ENCODE peak calls at places on chromosomes 7 and 10, in ten cellular contexts. One of them, this sample, is unnamed.
A peak's percentile ranks its signal among the peaks of the same experiment; 100 is the strongest.

GRCh38 chr10:90484518-90484917 is 373.3 kb downstream of the HTR7 start:
- DNase-seq in HCT116: no peak
- DNase-seq in GM12878: no peak
- DNase-seq in Panc1: no peak
- DNase-seq in upper lobe of left lung: no peak
- DNase-seq in spleen: no peak
- DNase-seq in K562: no peak
- DNase-seq in GM23338: no peak
- DNase-seq in stomach: no peak
- DNase-seq in sigmoid colon: no peak
- DNase-seq in this sample: no peak

GRCh38 chr7:66330961-66331360 is 125.8 kb downstream of the TPST1 start:
- DNase-seq in HCT116: no peak
- DNase-seq in stomach: no peak
- DNase-seq in Panc1: no peak
- DNase-seq in spleen: no peak
- DNase-seq in K562: no peak
- DNase-seq in upper lobe of left lung: no peak
- DNase-seq in sigmoid colon: peak; percentile 74
- DNase-seq in GM23338: no peak
- DNase-seq in GM12878: no peak
- DNase-seq in this sample: no peak

GRCh38 chr10:36096571-36096970 is 454.5 kb upstream of the FZD8 start:
- DNase-seq in GM23338: no peak
- DNase-seq in stomach: no peak
- DNase-seq in GM12878: no peak
- DNase-seq in spleen: no peak
- DNase-seq in K562: no peak
- DNase-seq in sigmoid colon: no peak
- DNase-seq in upper lobe of left lung: no peak
- DNase-seq in HCT116: no peak
- DNase-seq in Panc1: no peak
- DNase-seq in this sample: no peak

GRCh38 chr7:123755345-123755744 is 6.5 kb upstream of the WASL start:
- DNase-seq in upper lobe of left lung: no peak
- DNase-seq in GM23338: no peak
- DNase-seq in GM12878: no peak
- DNase-seq in HCT116: no peak
- DNase-seq in sigmoid colon: no peak
- DNase-seq in stomach: no peak
- DNase-seq in K562: no peak
- DNase-seq in spleen: no peak
- DNase-seq in Panc1: no peak
- DNase-seq in this sample: no peak

GRCh38 chr10:3955954-3956617 is 171.1 kb upstream of the KLF6 start:
- DNase-seq in Panc1: no peak
- DNase-seq in spleen: no peak
- DNase-seq in stomach: no peak
- DNase-seq in HCT116: no peak
- DNase-seq in GM12878: no peak
- DNase-seq in K562: no peak
- DNase-seq in GM23338: peak; percentile 18
- DNase-seq in upper lobe of left lung: no peak
- DNase-seq in sigmoid colon: no peak
- DNase-seq in this sample: no peak

GRCh38 chr7:45593121-45593541 is 19.0 kb downstream of the ADCY1 start:
- DNase-seq in upper lobe of left lung: no peak
- DNase-seq in GM23338: no peak
- DNase-seq in sigmoid colon: no peak
- DNase-seq in GM12878: no peak
- DNase-seq in spleen: peak; percentile 66
- DNase-seq in K562: no peak
- DNase-seq in Panc1: no peak
- DNase-seq in stomach: peak; percentile 17
- DNase-seq in HCT116: no peak
- DNase-seq in this sample: no peak

GRCh38 chr10:35446439-35446838 is 110.1 kb downstream of the CCNY start:
- DNase-seq in K562: no peak
- DNase-seq in sigmoid colon: no peak
- DNase-seq in spleen: no peak
- DNase-seq in Panc1: no peak
- DNase-seq in stomach: no peak
- DNase-seq in GM12878: no peak
- DNase-seq in HCT116: no peak
- DNase-seq in upper lobe of left lung: no peak
- DNase-seq in GM23338: no peak
- DNase-seq in this sample: no peak

GRCh38 chr10:1369665-1370064 is 313.5 kb downstream of the WDR37 start:
- DNase-seq in Panc1: no peak
- DNase-seq in sigmoid colon: no peak
- DNase-seq in HCT116: no peak
- DNase-seq in K562: no peak
- DNase-seq in stomach: peak; percentile 20
- DNase-seq in GM23338: no peak
- DNase-seq in GM12878: no peak
- DNase-seq in upper lobe of left lung: no peak
- DNase-seq in spleen: no peak
- DNase-seq in this sample: no peak

GRCh38 chr7:26192485-26193087 is 8.0 kb downstream of the HNRNPA2B1 start:
- DNase-seq in HCT116: no peak
- DNase-seq in spleen: no peak
- DNase-seq in sigmoid colon: no peak
- DNase-seq in GM12878: no peak
- DNase-seq in Panc1: no peak
- DNase-seq in K562: no peak
- DNase-seq in stomach: no peak
- DNase-seq in GM23338: no peak
- DNase-seq in upper lobe of left lung: no peak
- DNase-seq in this sample: no peak
- TF ChIP-seq POLR2AphosphoS5 in HCT116: no peak
- TF ChIP-seq POLR2AphosphoS5 in spleen: no peak
- TF ChIP-seq POLR2AphosphoS5 in sigmoid colon: no peak
- TF ChIP-seq POLR2AphosphoS5 in GM12878: peak; percentile 81
- TF ChIP-seq POLR2AphosphoS5 in Panc1: peak; percentile 56
- TF ChIP-seq POLR2AphosphoS5 in K562: peak; percentile 33
- TF ChIP-seq POLR2AphosphoS5 in stomach: no peak
- TF ChIP-seq POLR2AphosphoS5 in GM23338: no peak
- TF ChIP-seq POLR2AphosphoS5 in upper lobe of left lung: no peak
- TF ChIP-seq POLR2AphosphoS5 in this sample: no peak

GRCh38 chr7:151684408-151685175 is 164.9 kb upstream of the RHEB start:
- DNase-seq in K562: no peak
- DNase-seq in Panc1: no peak
- DNase-seq in stomach: no peak
- DNase-seq in GM23338: no peak
- DNase-seq in HCT116: no peak
- DNase-seq in GM12878: no peak
- DNase-seq in sigmoid colon: peak; percentile 59
- DNase-seq in upper lobe of left lung: no peak
- DNase-seq in spleen: no peak
- DNase-seq in this sample: no peak

GRCh38 chr7:151680810-151681209 is 161.1 kb upstream of the RHEB start:
- DNase-seq in sigmoid colon: peak; percentile 84
- DNase-seq in Panc1: no peak
- DNase-seq in stomach: peak; percentile 39
- DNase-seq in GM12878: no peak
- DNase-seq in spleen: no peak
- DNase-seq in K562: no peak
- DNase-seq in upper lobe of left lung: no peak
- DNase-seq in HCT116: no peak
- DNase-seq in GM23338: no peak
- DNase-seq in this sample: peak; percentile 58

GRCh38 chr7:151681726-151682125 is 162.0 kb upstream of the RHEB start:
- DNase-seq in HCT116: no peak
- DNase-seq in spleen: no peak
- DNase-seq in Panc1: no peak
- DNase-seq in upper lobe of left lung: no peak
- DNase-seq in stomach: no peak
- DNase-seq in sigmoid colon: peak; percentile 54
- DNase-seq in K562: no peak
- DNase-seq in GM23338: no peak
- DNase-seq in GM12878: no peak
- DNase-seq in this sample: no peak

GRCh38 chr7:151683615-151684407 is 164.1 kb upstream of the RHEB start:
- DNase-seq in Panc1: no peak
- DNase-seq in upper lobe of left lung: no peak
- DNase-seq in K562: no peak
- DNase-seq in HCT116: no peak
- DNase-seq in GM23338: no peak
- DNase-seq in spleen: no peak
- DNase-seq in GM12878: no peak
- DNase-seq in stomach: no peak
- DNase-seq in sigmoid colon: peak; percentile 57
- DNase-seq in this sample: no peak

DNA sequence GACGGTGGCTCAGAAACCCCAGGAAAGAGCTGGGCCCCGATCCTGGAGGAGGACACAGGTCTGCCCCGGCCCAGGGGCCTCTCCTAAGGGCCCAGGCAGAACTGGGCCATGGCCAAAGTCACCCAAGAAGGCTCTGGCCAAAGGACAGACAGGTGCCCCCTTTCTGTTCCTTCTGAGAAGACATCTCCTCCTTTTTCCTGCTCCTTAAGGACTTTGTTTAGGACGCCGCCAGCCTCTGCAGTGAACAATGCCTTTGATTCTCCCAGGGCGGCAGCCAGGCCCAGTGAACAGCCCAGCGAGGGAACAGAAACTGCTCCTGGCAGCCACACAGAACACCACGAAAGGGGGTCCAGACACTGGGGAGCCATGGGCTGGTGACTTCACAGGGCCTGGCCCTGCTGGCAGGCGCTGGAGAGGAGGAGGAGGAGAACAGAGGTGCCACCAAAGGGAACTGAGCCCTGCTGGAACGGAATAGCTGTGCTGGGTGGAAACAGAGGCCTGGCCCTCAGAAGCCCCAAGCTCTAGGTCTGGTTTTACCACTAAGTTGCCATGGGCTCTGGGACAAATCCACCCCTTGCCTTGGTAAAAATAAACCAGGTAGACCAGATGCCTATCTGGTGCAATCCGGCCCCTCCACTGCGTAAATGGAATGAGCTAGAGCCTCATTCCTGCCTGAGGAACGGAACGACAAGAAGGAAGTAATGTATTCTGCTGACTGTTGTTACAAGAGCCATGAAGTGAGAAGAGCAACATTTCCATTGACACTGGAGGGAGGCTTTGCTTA is 163.3 kb upstream of the RHEB start:
- DNase-seq in spleen: no peak
- DNase-seq in GM12878: no peak
- DNase-seq in Panc1: no peak
- DNase-seq in upper lobe of left lung: no peak
- DNase-seq in HCT116: no peak
- DNase-seq in GM23338: no peak
- DNase-seq in K562: no peak
- DNase-seq in sigmoid colon: peak; percentile 63
- DNase-seq in stomach: no peak
- DNase-seq in this sample: no peak
- TF ChIP-seq CTCF in spleen: no peak
- TF ChIP-seq CTCF in GM12878: no peak
- TF ChIP-seq CTCF in Panc1: no peak
- TF ChIP-seq CTCF in upper lobe of left lung: no peak
- TF ChIP-seq CTCF in HCT116: no peak
- TF ChIP-seq CTCF in GM23338: no peak
- TF ChIP-seq CTCF in K562: no peak
- TF ChIP-seq CTCF in sigmoid colon: no peak
- TF ChIP-seq CTCF in stomach: no peak
- TF ChIP-seq CTCF in this sample: no peak

DNA sequence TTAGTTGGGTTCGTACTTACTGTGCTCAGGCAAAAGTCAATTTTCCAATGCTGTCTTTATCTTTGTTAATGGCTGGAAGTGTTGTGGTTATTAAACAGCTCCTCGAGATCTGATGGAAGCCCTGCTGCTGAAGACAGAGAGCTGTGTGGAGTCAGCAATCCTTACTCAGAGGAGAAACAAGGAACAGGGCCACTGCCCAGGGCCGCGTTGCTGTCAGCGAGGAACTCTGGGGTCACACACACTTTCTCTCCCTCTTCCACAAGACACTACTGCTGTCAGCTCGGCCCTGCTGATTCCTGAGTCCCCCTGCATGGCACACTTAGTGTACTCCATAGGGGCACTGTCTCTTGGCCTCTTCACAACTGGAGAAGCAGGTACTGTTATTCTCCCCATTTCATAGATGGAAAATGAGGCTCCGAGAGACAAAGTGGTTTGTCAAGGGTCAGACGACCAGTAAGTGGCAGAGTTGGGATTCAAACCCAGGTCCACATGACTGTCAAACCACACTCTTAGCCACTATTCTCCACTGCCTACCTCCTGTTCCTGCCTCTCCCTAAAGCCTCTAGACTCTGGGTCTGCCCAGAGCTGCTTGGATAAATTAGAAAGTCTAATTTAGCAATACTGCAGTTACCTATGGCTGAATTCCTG is 29.3 kb upstream of the PDCD4 start:
- DNase-seq in K562: no peak
- DNase-seq in upper lobe of left lung: no peak
- DNase-seq in GM23338: no peak
- DNase-seq in stomach: no peak
- DNase-seq in Panc1: no peak
- DNase-seq in HCT116: no peak
- DNase-seq in sigmoid colon: peak; percentile 43
- DNase-seq in spleen: no peak
- DNase-seq in GM12878: no peak
- DNase-seq in this sample: no peak
- TF ChIP-seq POLR2AphosphoS5 in K562: no peak
- TF ChIP-seq POLR2AphosphoS5 in upper lobe of left lung: no peak
- TF ChIP-seq POLR2AphosphoS5 in GM23338: no peak
- TF ChIP-seq POLR2AphosphoS5 in stomach: no peak
- TF ChIP-seq POLR2AphosphoS5 in Panc1: no peak
- TF ChIP-seq POLR2AphosphoS5 in HCT116: no peak
- TF ChIP-seq POLR2AphosphoS5 in sigmoid colon: no peak
- TF ChIP-seq POLR2AphosphoS5 in spleen: no peak
- TF ChIP-seq POLR2AphosphoS5 in GM12878: peak; percentile 68
- TF ChIP-seq POLR2AphosphoS5 in this sample: no peak

DNA sequence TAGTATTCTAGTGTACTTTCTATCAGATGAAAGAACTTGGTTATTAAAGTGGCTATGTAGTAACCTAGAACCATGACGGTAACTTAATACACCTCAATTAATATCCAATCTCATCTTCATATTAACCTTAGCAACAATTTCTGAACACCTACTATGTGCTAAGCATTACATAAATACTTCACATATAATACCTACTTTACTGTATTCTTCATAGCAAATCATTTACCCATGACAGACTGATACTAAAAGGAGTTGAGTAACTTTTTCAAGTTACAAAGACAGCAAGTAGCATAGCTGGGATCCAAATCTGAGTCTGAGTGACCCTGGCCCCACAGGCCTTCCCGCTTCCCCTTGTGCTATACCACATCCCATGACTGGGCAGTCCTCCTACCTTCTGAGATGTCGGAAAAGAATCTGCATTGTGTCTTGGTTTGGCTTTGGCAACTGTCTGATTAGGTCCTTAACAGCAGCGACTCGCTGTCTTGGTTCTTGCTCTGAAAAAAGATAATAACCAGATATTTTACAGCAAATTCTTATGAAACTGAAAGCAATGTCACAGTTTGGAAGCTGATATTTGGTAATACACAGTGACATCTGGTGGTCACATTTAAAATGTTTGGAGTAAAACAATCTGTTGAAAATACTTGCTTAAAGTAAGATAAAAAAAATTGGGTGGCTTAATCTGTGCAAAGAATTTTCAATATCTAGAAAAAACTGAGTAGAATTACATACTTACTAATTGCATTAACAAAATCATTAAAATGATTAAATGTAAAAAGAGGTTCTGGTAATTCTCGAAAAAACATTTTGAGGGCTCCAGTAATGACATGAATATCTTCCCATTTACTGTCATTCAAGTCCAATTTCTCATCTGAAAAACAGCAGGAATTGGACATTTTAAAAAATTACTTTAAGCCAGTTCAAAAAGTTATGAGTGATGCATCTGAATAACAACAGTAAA is 120.1 kb downstream of the ARHGAP12 start:
- DNase-seq in spleen: no peak
- DNase-seq in GM12878: peak; percentile 49
- DNase-seq in HCT116: peak; percentile 6
- DNase-seq in stomach: no peak
- DNase-seq in K562: peak; percentile 56
- DNase-seq in sigmoid colon: peak; percentile 72
- DNase-seq in upper lobe of left lung: no peak
- DNase-seq in GM23338: peak; percentile 47
- DNase-seq in Panc1: peak; percentile 25
- DNase-seq in this sample: no peak
- TF ChIP-seq CTCF in spleen: peak; percentile 40
- TF ChIP-seq CTCF in GM12878: peak; percentile 27
- TF ChIP-seq CTCF in HCT116: peak; percentile 64
- TF ChIP-seq CTCF in stomach: peak; percentile 51
- TF ChIP-seq CTCF in K562: peak; percentile 43
- TF ChIP-seq CTCF in sigmoid colon: peak; percentile 44
- TF ChIP-seq CTCF in upper lobe of left lung: peak; percentile 40
- TF ChIP-seq CTCF in GM23338: peak; percentile 78
- TF ChIP-seq CTCF in Panc1: peak; percentile 38
- TF ChIP-seq CTCF in this sample: peak; percentile 60